ENCODE peak calls at places on chromosomes 3 and 15, in six cellular contexts. L is right cardiac atrium, B is LHCN-M2, D is IMR-90, F is AG20443, W is lower leg skin. X is an unnamed sample.

GRCh38 chr3:75192065-75192658 is 472.0 kb upstream of the FRG2C start:
- DNase-seq in L (peak; percentile 11), B (peak; percentile 10), D (peak; percentile 36), F (peak; percentile 58), W (no peak), X (peak; percentile 37)

GRCh38 chr3:186825294-186825821 is 17.2 kb upstream of the ADIPOQ start:
- DNase-seq in L (peak; percentile 48), B (peak; percentile 25), D (peak; percentile 77), F (peak; percentile 57), W (no peak), X (peak; percentile 22)

GRCh38 chr3:184582998-184583344 is 21.4 kb downstream of the EPHB3 start:
- DNase-seq in L (no peak), B (no peak), D (no peak), F (no peak), W (no peak), X (no peak)

GRCh38 chr3:124007186-124007585 is 15.3 kb upstream of the ROPN1 start:
- DNase-seq in L (no peak), B (no peak), D (peak; percentile 15), F (peak; percentile 19), W (no peak), X (no peak)

GRCh38 chr3:194773216-194773615 is 87.5 kb downstream of the FAM43A start:
- DNase-seq in L (peak; percentile 74), B (no peak), D (no peak), F (peak; percentile 66), W (peak; percentile 57), X (peak; percentile 42)

GRCh38 chr15:66692808-66693596 is 9.0 kb upstream of the SMAD6 start:
- DNase-seq in L (no peak), B (no peak), D (no peak), F (no peak), W (no peak), X (no peak)

GRCh38 chr3:170522171-170522570 is 63.7 kb downstream of the SLC7A14 start:
- DNase-seq in L (no peak), B (no peak), D (peak; percentile 52), F (no peak), W (no peak), X (no peak)

GRCh38 chr3:98839846-98840245 is 61.6 kb downstream of the DCBLD2 start:
- DNase-seq in L (no peak), B (no peak), D (peak; percentile 67), F (no peak), W (no peak), X (no peak)

GRCh38 chr3:31522152-31522551 is 10.6 kb upstream of the STT3B start:
- DNase-seq in L (no peak), B (peak; percentile 61), D (no peak), F (no peak), W (no peak), X (no peak)

GRCh38 chr15:57061696-57062095 is 143.3 kb downstream of the TCF12 start:
- DNase-seq in L (no peak), B (no peak), D (peak; percentile 27), F (no peak), W (no peak), X (no peak)

GRCh38 chr3:128236667-128237066 is 83.4 kb downstream of the EEFSEC start:
- DNase-seq in L (no peak), B (no peak), D (no peak), F (no peak), W (no peak), X (no peak)

GRCh38 chr15:29140475-29141172 is 129.0 kb downstream of the NSMCE3 start:
- DNase-seq in L (no peak), B (no peak), D (no peak), F (no peak), W (no peak), X (no peak)

X was measured in adrenal gland.